ENCODE peak calls at places on chromosomes 2 and 18, in nine cellular contexts. Q is MM.1S, O is lower leg skin, R is ovary, U is AG09319, C is WTC11, S is transverse colon, X is fibroblast of pulmonary artery, Z is thoracic aorta. Y is an unnamed sample.

GRCh38 chr2:3311601-3312000 is 66.0 kb downstream of the EIPR1 start:
- DNase-seq in Q (no peak), O (no peak), R (no peak), U (no peak), C (no peak), S (no peak), X (no peak), Z (no peak), Y (no peak)

GRCh38 chr2:66562337-66562685 is 127.4 kb downstream of the MEIS1 start:
- DNase-seq in Q (no peak), O (no peak), R (no peak), U (no peak), C (no peak), S (no peak), X (no peak), Z (no peak), Y (no peak)

GRCh38 chr2:205590759-205591158 is 91.5 kb upstream of the NRP2 start:
- DNase-seq in Q (no peak), O (no peak), R (no peak), U (no peak), C (no peak), S (no peak), X (peak), Z (no peak), Y (no peak)

GRCh38 chr2:218582085-218582484 is 13.4 kb downstream of the CNOT9 start:
- DNase-seq in Q (no peak), O (no peak), R (no peak), U (no peak), C (no peak), S (no peak), X (peak), Z (no peak), Y (no peak)

GRCh38 chr18:2087877-2088673 is 483.2 kb downstream of the METTL4 start:
- DNase-seq in Q (no peak), O (no peak), R (no peak), U (no peak), C (no peak), S (no peak), X (peak), Z (no peak), Y (no peak)

GRCh38 chr18:62802523-62802922 is 87.2 kb downstream of the PHLPP1 start:
- DNase-seq in Q (no peak), O (no peak), R (no peak), U (no peak), C (no peak), S (no peak), X (peak), Z (no peak), Y (no peak)

GRCh38 chr2:218003994-218004419 is 1.2 kb upstream of the TNS1 start:
- DNase-seq in Q (no peak), O (peak), R (peak), U (peak), C (no peak), S (peak), X (peak), Z (peak), Y (no peak)

GRCh38 chr18:76979906-76980305 is 152.7 kb downstream of the MBP start:
- DNase-seq in Q (no peak), O (peak), R (no peak), U (no peak), C (no peak), S (no peak), X (no peak), Z (no peak), Y (no peak)

GRCh38 chr18:58143391-58143790 is 99.4 kb downstream of the NEDD4L start:
- DNase-seq in Q (no peak), O (peak), R (no peak), U (no peak), C (no peak), S (no peak), X (peak), Z (no peak), Y (no peak)

GRCh38 chr2:7881456-7881855 is 800.4 kb upstream of the ID2 start:
- DNase-seq in Q (no peak), O (no peak), R (no peak), U (no peak), C (no peak), S (no peak), X (no peak), Z (no peak), Y (no peak)

GRCh38 chr2:189444322-189444721 is 3.0 kb downstream of the WDR75 start:
- DNase-seq in Q (no peak), O (no peak), R (no peak), U (no peak), C (no peak), S (no peak), X (peak), Z (no peak), Y (no peak)

GRCh38 chr18:48718251-48718959 is 179.6 kb downstream of the CTIF start:
- DNase-seq in Q (no peak), O (no peak), R (no peak), U (no peak), C (no peak), S (no peak), X (no peak), Z (no peak), Y (no peak)

GRCh38 chr2:31980674-31981356 is 30.0 kb downstream of the MEMO1 start:
- DNase-seq in Q (no peak), O (no peak), R (no peak), U (no peak), C (no peak), S (no peak), X (peak), Z (no peak), Y (no peak)

GRCh38 chr2:50591021-50591420 is 440.9 kb downstream of the NRXN1 start:
- DNase-seq in Q (no peak), O (no peak), R (no peak), U (no peak), C (no peak), S (no peak), X (no peak), Z (no peak), Y (no peak)

GRCh38 chr2:37000273-37000780 is 34.0 kb upstream of the STRN start:
- DNase-seq in Q (no peak), O (no peak), R (no peak), U (no peak), C (no peak), S (no peak), X (peak), Z (no peak), Y (no peak)

GRCh38 chr2:222973237-222973636 is 78.8 kb upstream of the KCNE4 start:
- DNase-seq in Q (no peak), O (no peak), R (no peak), U (no peak), C (no peak), S (no peak), X (no peak), Z (no peak), Y (no peak)

GRCh38 chr2:33241581-33241980 is 234.9 kb upstream of the RASGRP3 start:
- DNase-seq in Q (no peak), O (no peak), R (no peak), U (peak), C (no peak), S (no peak), X (peak), Z (no peak), Y (no peak)

GRCh38 chr2:96923810-96924774 is 54.2 kb upstream of the SEMA4C start:
- DNase-seq in Q (no peak), O (no peak), R (no peak), U (no peak), C (no peak), S (no peak), X (no peak), Z (no peak), Y (no peak)

GRCh38 chr2:8882094-8882493 is 44.7 kb upstream of the KIDINS220 start:
- DNase-seq in Q (no peak), O (peak), R (no peak), U (no peak), C (peak), S (peak), X (peak), Z (no peak), Y (no peak)

GRCh38 chr2:119246884-119247843 is 23.5 kb downstream of the STEAP3 start:
- DNase-seq in Q (no peak), O (peak), R (no peak), U (no peak), C (no peak), S (no peak), X (no peak), Z (no peak), Y (no peak)
- TF ChIP-seq CTCF in Q (no peak), O (no peak), R (no peak), U (no peak), C (no peak), S (no peak), X (no peak), Z (no peak), Y (no peak)

DNA sequence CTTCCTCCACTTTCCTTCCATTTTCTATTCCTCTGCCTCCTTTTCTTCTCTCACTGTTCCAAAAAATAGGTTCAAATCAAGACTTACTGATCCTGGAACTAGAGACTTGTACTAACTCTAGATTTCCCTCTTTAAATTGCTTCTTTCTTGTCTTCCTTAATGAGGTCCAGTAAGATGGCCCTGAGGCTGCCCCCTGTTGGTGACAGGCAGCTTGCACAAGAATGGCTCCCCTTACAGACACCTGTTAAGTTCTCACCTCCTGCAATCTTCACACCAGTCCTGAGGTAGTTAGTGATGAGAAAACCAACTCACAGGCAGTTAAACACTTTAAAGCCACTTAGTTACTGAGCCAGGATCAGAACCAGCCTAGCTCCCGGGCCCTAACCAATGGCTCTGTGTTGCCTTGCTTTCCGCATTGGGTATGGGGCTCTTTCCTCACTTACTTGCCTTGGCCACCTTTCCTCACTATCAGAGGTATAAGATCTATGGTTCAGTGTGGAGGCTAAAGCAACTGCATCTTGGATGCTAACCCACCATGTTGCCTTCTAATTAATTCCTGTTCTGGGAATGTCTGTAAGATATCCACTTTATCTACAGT is 130.6 kb downstream of the AKAIN1 start:
- DNase-seq in Q (no peak), O (no peak), R (no peak), U (no peak), C (peak), S (peak), X (no peak), Z (no peak), Y (no peak)
- TF ChIP-seq CTCF in Q (peak), O (no peak), R (no peak), U (peak), C (peak), S (no peak), X (no peak), Z (no peak), Y (peak)

DNA sequence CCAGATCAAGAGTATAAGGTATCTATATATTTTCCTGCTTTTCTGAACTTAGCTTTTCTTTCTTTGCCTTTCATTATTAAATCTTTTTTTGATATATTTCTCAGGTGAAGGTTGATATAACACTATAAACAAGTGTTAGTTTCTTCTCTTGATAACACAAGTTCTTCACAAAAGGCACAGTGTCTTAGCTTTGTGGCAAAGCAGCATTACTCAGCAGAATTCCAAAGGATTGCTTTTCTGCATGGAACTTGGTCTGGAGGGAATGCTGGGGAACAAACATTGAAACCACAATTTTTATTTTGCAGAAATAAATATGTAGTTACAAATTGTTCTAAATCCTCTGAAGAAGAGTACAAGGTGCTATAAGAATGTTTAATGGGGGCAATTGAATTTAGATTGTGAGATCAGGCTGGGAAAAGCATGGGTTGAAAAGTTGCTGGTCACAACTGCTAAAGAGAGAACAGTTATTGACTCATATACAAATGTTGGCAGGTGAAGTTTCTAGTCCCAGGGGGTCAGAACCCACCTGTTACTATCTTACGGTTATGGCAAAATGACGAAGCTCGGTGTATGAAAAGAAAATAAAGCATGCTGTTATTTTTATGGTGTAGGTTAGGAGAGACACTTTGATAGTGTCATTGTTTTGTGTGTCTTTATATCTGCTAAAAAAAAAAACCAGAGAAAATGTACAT is 68.2 kb downstream of the UBR3 start:
- DNase-seq in Q (no peak), O (no peak), R (no peak), U (no peak), C (no peak), S (no peak), X (peak), Z (no peak), Y (no peak)
- TF ChIP-seq CTCF in Q (no peak), O (no peak), R (no peak), U (no peak), C (no peak), S (no peak), X (no peak), Z (no peak), Y (no peak)

GRCh38 chr2:179584760-179585159 is 276.7 kb downstream of the ZNF385B start:
- DNase-seq in Q (no peak), O (no peak), R (no peak), U (no peak), C (no peak), S (no peak), X (no peak), Z (no peak), Y (no peak)
- TF ChIP-seq CTCF in Q (no peak), O (no peak), R (no peak), U (no peak), C (no peak), S (no peak), X (no peak), Z (no peak), Y (no peak)

DNA sequence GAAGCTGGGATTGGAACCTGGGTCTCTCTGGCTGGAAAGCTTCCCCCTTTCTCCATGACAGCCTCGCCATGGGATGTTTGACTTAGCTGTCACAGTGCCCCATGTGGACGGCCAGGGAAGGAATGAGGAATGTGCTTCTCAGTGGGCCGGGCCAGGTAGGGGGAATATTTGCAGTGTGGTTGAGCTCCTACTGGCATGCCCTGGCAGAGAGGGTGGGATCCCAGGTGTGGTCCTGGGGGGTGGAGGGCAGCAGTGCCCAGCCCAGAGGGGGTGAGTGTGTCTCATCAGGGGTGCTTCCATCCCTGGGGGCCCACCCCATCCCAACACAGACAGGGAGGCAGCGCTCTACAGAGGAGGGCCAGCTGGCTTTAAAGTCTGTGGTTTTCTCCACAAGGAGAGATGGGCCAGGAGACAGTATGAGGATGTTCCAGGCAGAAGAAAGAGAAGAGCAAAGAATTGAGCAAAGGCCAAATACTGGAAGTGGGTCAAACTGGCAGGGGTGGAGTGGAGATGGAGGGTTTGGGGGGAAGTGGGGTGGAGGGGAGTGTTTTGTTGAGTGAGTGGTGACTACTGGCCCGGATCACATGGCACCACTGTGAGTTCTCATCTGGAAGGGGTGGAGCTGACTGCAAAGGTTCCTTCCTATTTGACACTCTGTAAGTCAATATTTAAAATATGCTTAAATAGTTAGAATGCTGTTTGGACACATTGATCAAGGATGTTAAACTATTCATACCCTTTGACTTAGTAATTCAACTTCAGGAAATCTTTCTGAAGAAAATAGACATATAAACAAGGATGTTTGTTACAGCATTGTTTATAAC is 94.0 kb downstream of the MYCN start:
- DNase-seq in Q (no peak), O (peak), R (no peak), U (no peak), C (peak), S (no peak), X (no peak), Z (no peak), Y (no peak)
- TF ChIP-seq CTCF in Q (no peak), O (no peak), R (no peak), U (no peak), C (peak), S (no peak), X (no peak), Z (no peak), Y (no peak)

DNA sequence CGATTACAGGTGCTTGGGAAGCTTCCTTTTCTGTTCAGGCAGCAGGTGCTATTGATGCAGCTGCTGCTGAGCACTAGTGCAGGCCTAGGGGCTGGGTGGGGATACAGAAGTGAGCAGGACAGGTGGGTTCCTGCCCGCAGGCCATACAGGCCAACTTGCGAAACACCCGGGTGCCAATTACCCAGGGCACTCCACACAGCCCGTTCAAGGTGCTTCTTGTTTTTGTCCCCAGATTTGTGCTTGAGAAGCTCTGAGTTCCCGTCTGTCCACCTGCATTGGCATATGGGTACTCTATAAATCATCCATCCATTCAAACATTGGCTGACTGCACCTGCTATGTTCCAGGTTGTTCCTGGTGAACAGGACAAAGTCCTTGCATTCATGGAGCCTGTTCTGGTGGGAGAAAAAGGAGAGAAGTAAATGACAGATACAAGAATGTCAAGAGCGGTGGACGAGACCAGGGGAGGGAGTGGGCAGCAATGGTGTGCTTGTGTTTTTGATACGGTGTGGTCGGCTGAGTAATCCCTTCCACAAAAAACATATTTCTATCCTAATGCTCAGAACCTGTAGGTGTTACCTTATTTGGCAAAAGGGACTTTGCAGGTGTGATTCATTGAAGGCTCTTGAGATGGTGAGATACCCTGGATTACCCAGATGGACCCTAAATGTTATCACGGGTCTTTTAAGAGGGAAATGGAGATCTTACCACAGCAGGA is 31.4 kb downstream of the SH3BP4 start:
- DNase-seq in Q (no peak), O (no peak), R (no peak), U (no peak), C (no peak), S (peak), X (no peak), Z (no peak), Y (no peak)
- TF ChIP-seq CTCF in Q (no peak), O (no peak), R (no peak), U (no peak), C (no peak), S (no peak), X (no peak), Z (no peak), Y (no peak)

GRCh38 chr2:238158807-238159539 is at the start of gene ERFE:
- DNase-seq in Q (peak), O (no peak), R (peak), U (no peak), C (peak), S (peak), X (peak), Z (no peak), Y (no peak)
- TF ChIP-seq CTCF in Q (no peak), O (no peak), R (no peak), U (peak), C (peak), S (no peak), X (peak), Z (peak), Y (peak)

DNA sequence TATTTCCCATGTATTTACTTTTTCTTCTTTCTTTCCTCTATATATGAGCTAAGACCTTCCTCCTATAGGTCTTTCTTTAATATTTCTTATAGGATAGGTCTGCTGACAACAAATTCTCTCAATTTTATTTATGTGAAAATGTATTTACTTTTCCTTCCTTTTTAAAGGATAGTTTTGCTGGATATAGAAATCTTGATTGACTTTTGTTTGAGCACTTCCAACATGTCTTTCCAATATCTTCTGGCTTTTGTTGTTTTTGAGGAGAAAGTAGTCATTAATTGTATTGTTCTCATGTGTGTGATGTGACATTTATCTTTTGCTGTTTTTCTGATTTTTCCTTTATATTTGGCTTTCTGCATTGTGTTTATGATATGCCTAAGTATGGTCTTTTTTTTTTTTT is 28.9 kb upstream of the FBLN7 start:
- DNase-seq in Q (no peak), O (no peak), R (no peak), U (no peak), C (no peak), S (no peak), X (no peak), Z (no peak), Y (no peak)
- TF ChIP-seq CTCF in Q (no peak), O (no peak), R (no peak), U (no peak), C (no peak), S (no peak), X (no peak), Z (no peak), Y (no peak)

Y was measured in mesothelial cell of epicardium.